ENCODE peak calls at places on chromosomes 16 and 17, in four cellular contexts. S, D, U and V are unnamed samples.

GRCh38 chr17:78237403-78238012 is 6.1 kb downstream of the TMEM235 start:
- DNase-seq in S (no peak), D (no peak), U (peak), V (no peak)

GRCh38 chr17:74147436-74147835 is 56.0 kb upstream of the RPL38 start:
- DNase-seq in D (no peak), U (no peak), S (no peak), V (no peak)

GRCh38 chr17:39813631-39814030 is 50.5 kb downstream of the IKZF3 start:
- DNase-seq in U (no peak), D (no peak), S (peak), V (peak)

GRCh38 chr17:249236-249993 is 68.0 kb upstream of the DOC2B start:
- DNase-seq in D (no peak), S (peak), U (no peak), V (no peak)

GRCh38 chr17:19720631-19721426 is 4.4 kb upstream of the SLC47A2 start:
- DNase-seq in S (no peak), U (peak), D (peak), V (no peak)

GRCh38 chr17:80957461-80957941 is 34.1 kb upstream of the CHMP6 start:
- DNase-seq in U (no peak), S (no peak), D (no peak), V (no peak)

GRCh38 chr17:59753522-59754467 is 46.3 kb downstream of the VMP1 start:
- DNase-seq in U (peak), D (peak), S (no peak), V (no peak)

GRCh38 chr16:2845116-2845515 is 12.9 kb downstream of the PRSS22 start:
- DNase-seq in S (no peak), U (no peak), D (no peak), V (no peak)

GRCh38 chr17:10125761-10126553 is 72.4 kb downstream of the GAS7 start:
- DNase-seq in D (no peak), U (peak), S (no peak), V (no peak)

GRCh38 chr17:34728771-34729310 is 149.5 kb downstream of the TMEM132E start:
- DNase-seq in D (no peak), U (no peak), S (no peak), V (no peak)

GRCh38 chr16:31331141-31331764 is 23.7 kb upstream of the ITGAX start:
- DNase-seq in S (no peak), U (no peak), D (peak), V (no peak)

GRCh38 chr16:48194828-48195566 is 39.2 kb upstream of the ABCC12 start:
- DNase-seq in U (peak), S (no peak), D (no peak), V (no peak)

GRCh38 chr17:10583834-10584233 is 34.4 kb upstream of the MYH2 start:
- DNase-seq in S (no peak), U (no peak), D (no peak), V (no peak)

GRCh38 chr17:77322534-77323412 is 182.0 kb downstream of the SEC14L1 start:
- DNase-seq in U (peak), S (no peak), D (peak), V (no peak)

GRCh38 chr16:23324727-23325126 is 22.6 kb downstream of the SCNN1B start:
- DNase-seq in U (peak), D (no peak), S (no peak), V (no peak)

GRCh38 chr17:76561799-76562268 is 22.0 kb downstream of the PRCD start:
- DNase-seq in S (no peak), U (no peak), D (no peak), V (no peak)

GRCh38 chr16:84054271-84054670 is 11.7 kb upstream of the SLC38A8 start:
- DNase-seq in D (no peak), U (no peak), S (no peak), V (no peak)

GRCh38 chr16:84390131-84390785 is 21.9 kb downstream of the ATP2C2 start:
- DNase-seq in S (no peak), D (no peak), U (no peak), V (no peak)

GRCh38 chr16:64391009-64391663 is 730.7 kb downstream of the CDH11 start:
- DNase-seq in D (no peak), S (no peak), U (no peak), V (no peak)

GRCh38 chr16:78851266-78851665 is 749.3 kb downstream of the MAF start:
- DNase-seq in S (no peak), D (no peak), U (no peak), V (no peak)

GRCh38 chr17:51850206-51850605 is 308.3 kb downstream of the CA10 start:
- DNase-seq in U (no peak), S (no peak), D (no peak), V (no peak)

GRCh38 chr16:80746231-80746630 is 58.2 kb downstream of the CDYL2 start:
- DNase-seq in U (no peak), S (no peak), D (no peak), V (no peak)

GRCh38 chr17:35235289-35235688 is 7.6 kb upstream of the SLFN5 start:
- DNase-seq in D (no peak), U (no peak), S (no peak), V (no peak)

GRCh38 chr16:46918905-46919792 is 35.0 kb downstream of the GPT2 start:
- DNase-seq in U (peak), S (no peak), D (peak), V (no peak)

GRCh38 chr16:2284797-2285576 is 17.1 kb upstream of the RNPS1 start:
- DNase-seq in D (no peak), S (no peak), U (no peak), V (no peak)

GRCh38 chr17:55263565-55264272 is 1.0 kb upstream of the HLF start:
- DNase-seq in D (peak), S (no peak), U (no peak), V (peak)

GRCh38 chr16:31183432-31184428 is 3.8 kb downstream of the FUS start:
- DNase-seq in S (no peak), U (no peak), D (no peak), V (no peak)

GRCh38 chr16:17367932-17368331 is 102.8 kb downstream of the XYLT1 start:
- DNase-seq in U (peak), S (no peak), D (peak), V (no peak)

GRCh38 chr17:64682261-64683181 is 20.4 kb upstream of the SMURF2 start:
- DNase-seq in D (no peak), S (no peak), U (no peak), V (no peak)

GRCh38 chr17:69975808-69976207 is 99.2 kb upstream of the KCNJ16 start:
- DNase-seq in S (no peak), D (no peak), U (no peak), V (no peak)

GRCh38 chr17:28916302-28916934 is 13.5 kb upstream of the DHRS13 start:
- DNase-seq in D (peak), S (no peak), U (peak), V (no peak)

GRCh38 chr17:50918071-50918932 is 52.1 kb upstream of the TOB1 start:
- DNase-seq in U (no peak), S (no peak), D (no peak), V (no peak)

GRCh38 chr17:70168979-70169706 is at the start of gene KCNJ2:
- DNase-seq in D (peak), S (peak), U (peak), V (peak)

GRCh38 chr16:69595127-69596036 is 29.6 kb downstream of the NFAT5 start:
- DNase-seq in D (no peak), U (peak), S (no peak), V (no peak)

GRCh38 chr16:66551362-66551761 is 1.0 kb upstream of the CKLF start:
- DNase-seq in S (peak), U (peak), D (peak), V (peak)
- TF ChIP-seq CTCF in S (no peak), U (no peak), D (no peak), V (peak)

GRCh38 chr17:57138956-57139576 is 54.0 kb downstream of the AKAP1 start:
- DNase-seq in U (no peak), D (no peak), S (no peak), V (no peak)
- TF ChIP-seq CTCF in U (no peak), D (no peak), S (no peak), V (no peak)

DNA sequence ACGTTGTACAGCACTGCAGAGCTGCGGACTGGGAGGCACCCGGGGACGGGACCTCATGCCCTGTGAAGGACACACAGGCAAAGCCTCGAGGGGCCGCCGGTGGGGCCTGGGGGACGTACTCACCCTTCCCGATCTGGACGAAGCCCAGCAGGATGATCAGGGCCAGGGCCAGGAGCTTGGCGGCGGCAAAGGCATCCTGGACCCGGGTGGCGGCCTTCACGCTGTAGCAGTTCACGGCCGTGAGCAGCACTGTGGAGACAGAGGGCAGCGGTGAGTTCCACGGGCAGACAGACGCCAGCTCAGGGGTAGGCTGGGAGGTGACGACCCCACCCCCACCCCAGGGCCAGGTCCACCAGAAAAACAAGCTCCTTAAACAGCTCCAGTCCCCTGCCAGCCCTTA is 17.7 kb downstream of the SLC7A5 start:
- DNase-seq in S (no peak), U (no peak), D (peak), V (no peak)
- TF ChIP-seq CTCF in S (no peak), U (no peak), D (no peak), V (no peak)

DNA sequence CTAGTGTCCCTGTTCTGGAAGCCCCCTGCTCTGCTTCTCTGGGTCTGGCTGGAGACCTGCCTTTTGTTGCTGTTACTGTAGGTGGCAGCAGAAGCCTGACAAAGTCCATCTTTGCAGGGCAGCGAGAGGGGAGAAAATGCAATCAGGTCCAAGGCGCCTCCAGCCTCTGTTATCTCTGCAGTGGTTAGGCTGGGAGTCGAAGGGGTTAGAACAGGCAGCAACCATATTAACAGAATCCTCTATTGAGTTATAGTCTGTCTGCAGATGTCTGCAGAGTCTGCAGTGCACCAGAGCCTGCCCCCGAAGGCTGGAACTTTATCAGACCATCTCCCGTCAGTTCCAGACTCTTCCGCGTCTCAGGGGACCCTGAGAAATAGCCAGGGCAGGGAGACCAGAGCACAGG is 404.9 kb upstream of the EEF2KMT start:
- DNase-seq in S (no peak), D (peak), U (peak), V (no peak)
- TF ChIP-seq CTCF in S (no peak), D (peak), U (peak), V (no peak)

DNA sequence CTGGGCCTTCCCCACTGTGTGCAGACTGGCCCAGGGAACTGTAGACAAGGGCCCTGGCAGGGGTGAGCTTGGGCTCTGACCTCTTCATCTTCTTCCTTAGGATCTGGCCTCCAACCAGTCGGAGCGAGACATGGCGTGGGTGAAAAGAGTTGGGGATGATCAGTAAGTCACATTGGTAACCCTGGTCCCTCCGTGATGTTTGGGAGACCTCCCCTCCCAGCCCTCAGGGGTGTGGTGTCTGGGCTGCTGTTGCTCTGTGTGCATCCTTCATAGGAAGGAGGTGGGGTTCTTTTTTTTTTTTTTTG is 5.5 kb downstream of the TBKBP1 start:
- DNase-seq in S (no peak), U (no peak), D (no peak), V (no peak)
- TF ChIP-seq CTCF in S (no peak), U (no peak), D (no peak), V (no peak)